ENCODE peak calls at places on chromosome 17, in four cellular contexts. One of them, this sample, is unnamed.
A peak's percentile ranks its signal among the peaks of the same experiment; 100 is the strongest.

GRCh38 chr17:64150237-64151015 is 20.5 kb upstream of the ERN1 start:
- DNase-seq in Calu3: no peak
- DNase-seq in tibial artery: peak; percentile 68
- DNase-seq in endothelial cell: no peak
- DNase-seq in this sample: no peak

GRCh38 chr17:65530158-65530984 is 31.1 kb downstream of the AXIN2 start:
- DNase-seq in endothelial cell: no peak
- DNase-seq in tibial artery: no peak
- DNase-seq in Calu3: no peak
- DNase-seq in this sample: no peak

GRCh38 chr17:75645889-75646625 is 12.8 kb downstream of the SMIM5 start:
- DNase-seq in tibial artery: peak; percentile 44
- DNase-seq in endothelial cell: no peak
- DNase-seq in Calu3: peak; percentile 96
- DNase-seq in this sample: peak; percentile 89

GRCh38 chr17:28597606-28598383 is 1.0 kb downstream of the SPAG5 start:
- DNase-seq in tibial artery: no peak
- DNase-seq in Calu3: no peak
- DNase-seq in endothelial cell: no peak
- DNase-seq in this sample: no peak

GRCh38 chr17:49471089-49471683 is 23.9 kb upstream of the NGFR start:
- DNase-seq in Calu3: no peak
- DNase-seq in endothelial cell: no peak
- DNase-seq in tibial artery: no peak
- DNase-seq in this sample: no peak

GRCh38 chr17:48351916-48352332 is 78.1 kb downstream of the SKAP1 start:
- DNase-seq in tibial artery: no peak
- DNase-seq in endothelial cell: no peak
- DNase-seq in Calu3: no peak
- DNase-seq in this sample: no peak

GRCh38 chr17:62824290-62825135 is 16.4 kb upstream of the MARCHF10 start:
- DNase-seq in endothelial cell: no peak
- DNase-seq in Calu3: peak; percentile 32
- DNase-seq in tibial artery: no peak
- DNase-seq in this sample: no peak

GRCh38 chr17:38443356-38444026 is 15.2 kb downstream of the ARHGAP23 start:
- DNase-seq in tibial artery: no peak
- DNase-seq in Calu3: peak; percentile 44
- DNase-seq in endothelial cell: no peak
- DNase-seq in this sample: no peak

GRCh38 chr17:60153606-60154355 is 4.0 kb downstream of the CA4 start:
- DNase-seq in endothelial cell: no peak
- DNase-seq in Calu3: no peak
- DNase-seq in tibial artery: no peak
- DNase-seq in this sample: no peak

GRCh38 chr17:62792122-62792800 is 15.9 kb downstream of the MARCHF10 start:
- DNase-seq in endothelial cell: no peak
- DNase-seq in tibial artery: no peak
- DNase-seq in Calu3: peak; percentile 69
- DNase-seq in this sample: no peak

GRCh38 chr17:48259710-48260291 is 152.2 kb downstream of the SNX11 start:
- DNase-seq in tibial artery: no peak
- DNase-seq in Calu3: peak; percentile 60
- DNase-seq in endothelial cell: no peak
- DNase-seq in this sample: no peak

GRCh38 chr17:30304778-30305177 is 13.0 kb upstream of the BLMH start:
- DNase-seq in endothelial cell: no peak
- DNase-seq in tibial artery: no peak
- DNase-seq in Calu3: no peak
- DNase-seq in this sample: no peak

GRCh38 chr17:34306466-34306865 is 12.8 kb upstream of the CCL8 start:
- DNase-seq in Calu3: peak; percentile 15
- DNase-seq in tibial artery: no peak
- DNase-seq in endothelial cell: peak; percentile 8
- DNase-seq in this sample: no peak

GRCh38 chr17:74280093-74280513 is 6.1 kb downstream of the DNAI2 start:
- DNase-seq in Calu3: no peak
- DNase-seq in tibial artery: no peak
- DNase-seq in endothelial cell: no peak
- DNase-seq in this sample: peak; percentile 19

GRCh38 chr17:10843806-10844205 is 5.9 kb upstream of the PIRT start:
- DNase-seq in tibial artery: no peak
- DNase-seq in Calu3: peak; percentile 4
- DNase-seq in endothelial cell: no peak
- DNase-seq in this sample: peak; percentile 67

GRCh38 chr17:43578699-43579569 is 32.8 kb upstream of the ETV4 start:
- DNase-seq in Calu3: peak; percentile 68
- DNase-seq in tibial artery: no peak
- DNase-seq in endothelial cell: peak; percentile 22
- DNase-seq in this sample: no peak

GRCh38 chr17:10141436-10141835 is 57.0 kb downstream of the GAS7 start:
- DNase-seq in Calu3: no peak
- DNase-seq in endothelial cell: no peak
- DNase-seq in tibial artery: no peak
- DNase-seq in this sample: no peak

GRCh38 chr17:9969301-9969935 is 64.3 kb upstream of the RCVRN start:
- DNase-seq in Calu3: no peak
- DNase-seq in endothelial cell: no peak
- DNase-seq in tibial artery: no peak
- DNase-seq in this sample: no peak

GRCh38 chr17:34764716-34765115 is 185.3 kb downstream of the TMEM132E start:
- DNase-seq in endothelial cell: no peak
- DNase-seq in Calu3: no peak
- DNase-seq in tibial artery: no peak
- DNase-seq in this sample: no peak

GRCh38 chr17:15342460-15342859 is 1.1 kb upstream of the TEKT3 start:
- DNase-seq in tibial artery: no peak
- DNase-seq in endothelial cell: no peak
- DNase-seq in Calu3: no peak
- DNase-seq in this sample: no peak

GRCh38 chr17:77740481-77740880 is 218.0 kb upstream of the TNRC6C start:
- DNase-seq in Calu3: no peak
- DNase-seq in endothelial cell: no peak
- DNase-seq in tibial artery: no peak
- DNase-seq in this sample: no peak

GRCh38 chr17:30137158-30137557 is 20.5 kb downstream of the NSRP1 start:
- DNase-seq in tibial artery: no peak
- DNase-seq in Calu3: no peak
- DNase-seq in endothelial cell: no peak
- DNase-seq in this sample: no peak

GRCh38 chr17:65254166-65254565 is 117.0 kb downstream of the RGS9 start:
- DNase-seq in Calu3: no peak
- DNase-seq in endothelial cell: peak; percentile 8
- DNase-seq in tibial artery: no peak
- DNase-seq in this sample: no peak

GRCh38 chr17:62653002-62653830 is 25.7 kb downstream of the MRC2 start:
- DNase-seq in Calu3: peak; percentile 63
- DNase-seq in tibial artery: peak; percentile 62
- DNase-seq in endothelial cell: peak; percentile 53
- DNase-seq in this sample: peak; percentile 52

GRCh38 chr17:62164712-62165377 is 99.8 kb upstream of the MED13 start:
- DNase-seq in tibial artery: no peak
- DNase-seq in Calu3: no peak
- DNase-seq in endothelial cell: no peak
- DNase-seq in this sample: no peak

GRCh38 chr17:32152130-32152529 is 9.8 kb downstream of the RHOT1 start:
- DNase-seq in endothelial cell: no peak
- DNase-seq in Calu3: no peak
- DNase-seq in tibial artery: peak; percentile 47
- DNase-seq in this sample: peak; percentile 31

GRCh38 chr17:19756551-19756950 is 8.5 kb upstream of the ALDH3A1 start:
- DNase-seq in endothelial cell: no peak
- DNase-seq in Calu3: no peak
- DNase-seq in tibial artery: no peak
- DNase-seq in this sample: no peak

GRCh38 chr17:19753661-19754463 is 5.8 kb upstream of the ALDH3A1 start:
- DNase-seq in tibial artery: no peak
- DNase-seq in endothelial cell: no peak
- DNase-seq in Calu3: peak; percentile 72
- DNase-seq in this sample: peak; percentile 64

GRCh38 chr17:19757536-19758180 is 9.6 kb upstream of the ALDH3A1 start:
- DNase-seq in tibial artery: no peak
- DNase-seq in Calu3: no peak
- DNase-seq in endothelial cell: no peak
- DNase-seq in this sample: no peak

GRCh38 chr17:19755821-19756510 is 7.9 kb upstream of the ALDH3A1 start:
- DNase-seq in Calu3: no peak
- DNase-seq in tibial artery: no peak
- DNase-seq in endothelial cell: no peak
- DNase-seq in this sample: no peak

GRCh38 chr17:19755392-19755791 is 7.3 kb upstream of the ALDH3A1 start:
- DNase-seq in tibial artery: no peak
- DNase-seq in Calu3: no peak
- DNase-seq in endothelial cell: no peak
- DNase-seq in this sample: no peak
- TF ChIP-seq CTCF in tibial artery: no peak
- TF ChIP-seq CTCF in Calu3: no peak
- TF ChIP-seq CTCF in endothelial cell: no peak
- TF ChIP-seq CTCF in this sample: no peak

GRCh38 chr17:40615295-40615988 is 32.2 kb downstream of the SMARCE1 start:
- DNase-seq in tibial artery: no peak
- DNase-seq in endothelial cell: peak; percentile 52
- DNase-seq in Calu3: peak; percentile 100
- DNase-seq in this sample: peak; percentile 59
- TF ChIP-seq CTCF in tibial artery: no peak
- TF ChIP-seq CTCF in endothelial cell: peak; percentile 21
- TF ChIP-seq CTCF in Calu3: no peak
- TF ChIP-seq CTCF in this sample: peak; percentile 55

DNA sequence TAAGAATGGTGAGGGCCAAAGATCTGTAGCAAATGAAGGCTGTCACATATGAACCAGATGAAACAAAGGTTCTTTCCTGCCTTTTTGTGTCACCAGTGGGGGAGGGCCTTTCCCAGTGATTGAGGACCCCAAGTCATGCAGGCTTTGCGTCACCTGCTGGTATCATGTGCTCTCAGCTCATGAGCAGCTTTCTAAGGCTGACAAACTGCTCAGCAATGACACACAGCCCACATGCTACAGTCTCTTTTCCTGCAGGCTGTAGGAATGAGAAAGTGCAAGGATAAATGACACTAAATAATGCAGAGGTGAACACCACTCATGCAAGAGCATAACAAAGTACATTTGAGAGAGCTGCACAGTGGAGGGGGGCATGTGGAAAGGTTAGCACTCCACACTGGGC is 34.8 kb downstream of the TOM1L2 start:
- DNase-seq in endothelial cell: no peak
- DNase-seq in Calu3: no peak
- DNase-seq in tibial artery: no peak
- DNase-seq in this sample: no peak
- TF ChIP-seq CTCF in endothelial cell: no peak
- TF ChIP-seq CTCF in Calu3: no peak
- TF ChIP-seq CTCF in tibial artery: no peak
- TF ChIP-seq CTCF in this sample: no peak

GRCh38 chr17:8055851-8056231 is 17.0 kb downstream of the ALOX15B start:
- DNase-seq in Calu3: no peak
- DNase-seq in tibial artery: no peak
- DNase-seq in endothelial cell: no peak
- DNase-seq in this sample: no peak

GRCh38 chr17:8048736-8049135 is 9.9 kb downstream of the ALOX15B start:
- DNase-seq in tibial artery: no peak
- DNase-seq in endothelial cell: no peak
- DNase-seq in Calu3: no peak
- DNase-seq in this sample: no peak

GRCh38 chr17:8053600-8053999 is 14.7 kb downstream of the ALOX15B start:
- DNase-seq in endothelial cell: no peak
- DNase-seq in Calu3: no peak
- DNase-seq in tibial artery: no peak
- DNase-seq in this sample: no peak

GRCh38 chr17:8051831-8052230 is 13.0 kb downstream of the ALOX15B start:
- DNase-seq in tibial artery: no peak
- DNase-seq in endothelial cell: no peak
- DNase-seq in Calu3: no peak
- DNase-seq in this sample: no peak

DNA sequence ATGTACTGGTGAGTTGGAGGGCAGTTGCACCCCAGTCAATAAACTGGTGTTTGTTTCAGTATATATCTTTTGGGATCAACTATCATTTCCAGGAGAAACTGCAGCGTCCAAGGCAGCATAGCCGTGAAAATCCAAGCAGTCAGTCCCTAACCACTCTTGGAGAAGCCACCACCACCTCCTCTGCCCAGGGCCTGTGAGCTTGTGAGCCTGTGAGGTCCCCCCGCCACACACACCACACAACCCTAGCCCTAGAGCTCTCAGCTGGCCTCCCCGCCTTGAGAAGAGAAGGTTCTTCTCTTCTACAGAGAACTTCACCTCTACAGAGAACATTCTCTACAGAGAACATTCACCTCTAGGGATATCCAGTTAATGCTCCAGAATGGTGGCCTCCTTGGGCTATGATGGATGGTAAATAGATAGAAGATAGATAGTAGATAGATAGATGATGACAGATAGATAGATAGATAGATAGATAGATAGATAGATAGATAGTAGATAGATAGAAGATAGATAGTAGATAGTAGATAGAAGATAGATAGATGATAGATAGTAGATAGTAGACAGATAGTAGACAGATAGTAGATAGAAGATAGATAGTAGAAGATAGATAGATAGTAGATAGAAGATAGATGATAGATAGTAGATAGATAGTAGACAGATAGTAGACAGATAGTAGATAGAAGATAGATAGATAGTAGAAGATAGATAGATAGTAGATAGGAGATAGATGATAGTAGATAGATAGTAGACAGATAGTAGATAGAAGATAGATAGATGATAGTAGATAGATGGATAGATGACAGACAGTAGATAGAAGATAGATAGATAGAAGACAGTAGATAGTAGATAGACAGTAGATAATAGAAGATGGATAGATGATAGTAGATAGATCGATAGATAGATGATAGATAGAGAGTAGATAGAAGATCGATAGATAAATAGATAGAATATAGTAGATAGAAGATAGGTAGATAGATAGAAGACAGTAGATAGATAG is 13.7 kb downstream of the ALOX15B start:
- DNase-seq in tibial artery: no peak
- DNase-seq in Calu3: no peak
- DNase-seq in endothelial cell: no peak
- DNase-seq in this sample: no peak
- TF ChIP-seq CTCF in tibial artery: no peak
- TF ChIP-seq CTCF in Calu3: no peak
- TF ChIP-seq CTCF in endothelial cell: no peak
- TF ChIP-seq CTCF in this sample: no peak

GRCh38 chr17:81438024-81438664 is 42.9 kb downstream of the BAHCC1 start:
- DNase-seq in Calu3: no peak
- DNase-seq in tibial artery: no peak
- DNase-seq in endothelial cell: no peak
- DNase-seq in this sample: no peak

GRCh38 chr17:81439926-81440450 is 44.7 kb downstream of the BAHCC1 start:
- DNase-seq in Calu3: no peak
- DNase-seq in endothelial cell: no peak
- DNase-seq in tibial artery: no peak
- DNase-seq in this sample: no peak

GRCh38 chr17:81442791-81443190 is 47.5 kb downstream of the BAHCC1 start:
- DNase-seq in endothelial cell: no peak
- DNase-seq in tibial artery: no peak
- DNase-seq in Calu3: no peak
- DNase-seq in this sample: no peak

GRCh38 chr17:81438688-81439087 is 43.4 kb downstream of the BAHCC1 start:
- DNase-seq in Calu3: no peak
- DNase-seq in tibial artery: no peak
- DNase-seq in endothelial cell: no peak
- DNase-seq in this sample: no peak

GRCh38 chr17:81440511-81441244 is 45.4 kb downstream of the BAHCC1 start:
- DNase-seq in Calu3: peak; percentile 76
- DNase-seq in endothelial cell: peak; percentile 85
- DNase-seq in tibial artery: no peak
- DNase-seq in this sample: no peak
- TF ChIP-seq CTCF in Calu3: peak; percentile 85
- TF ChIP-seq CTCF in endothelial cell: peak; percentile 85
- TF ChIP-seq CTCF in tibial artery: no peak
- TF ChIP-seq CTCF in this sample: peak; percentile 19

This sample was measured in transverse colon.